ENCODE peak calls at places on chromosomes 11 and 22, in six cellular contexts. Z, B, J, H, C and O are unnamed samples.

GRCh38 chr11:47393163-47394049 is 15.0 kb upstream of the SLC39A13 start:
- DNase-seq in Z (no peak), B (no peak), J (peak), H (no peak), C (peak), O (peak)

GRCh38 chr11:121300972-121301699 is 8.6 kb downstream of the SC5D start:
- DNase-seq in Z (no peak), B (no peak), J (no peak), H (no peak), C (no peak), O (no peak)

GRCh38 chr11:35730254-35730653 is 67.7 kb downstream of the TRIM44 start:
- DNase-seq in Z (no peak), B (no peak), J (no peak), H (no peak), C (no peak), O (no peak)

GRCh38 chr11:57315491-57315890 is 9.3 kb downstream of the TNKS1BP1 start:
- DNase-seq in Z (no peak), B (peak), J (no peak), H (no peak), C (no peak), O (no peak)

GRCh38 chr22:44523981-44524759 is 26.1 kb upstream of the RTL6 start:
- DNase-seq in Z (no peak), B (no peak), J (peak), H (no peak), C (no peak), O (no peak)

GRCh38 chr22:29871684-29872083 is 11.3 kb upstream of the MTMR3 start:
- DNase-seq in Z (no peak), B (no peak), J (peak), H (no peak), C (no peak), O (no peak)

GRCh38 chr11:76030973-76031590 is 175.2 kb downstream of the WNT11 start:
- DNase-seq in Z (no peak), B (no peak), J (no peak), H (no peak), C (no peak), O (no peak)

GRCh38 chr22:35900483-35901168 is 128.0 kb downstream of the RBFOX2 start:
- DNase-seq in Z (no peak), B (no peak), J (no peak), H (no peak), C (no peak), O (no peak)

GRCh38 chr11:76005746-76006145 is 190.7 kb downstream of the UVRAG start:
- DNase-seq in Z (no peak), B (no peak), J (no peak), H (no peak), C (no peak), O (no peak)

GRCh38 chr22:25282671-25283561 is 63.5 kb downstream of the CRYBB2 start:
- DNase-seq in Z (no peak), B (peak), J (peak), H (no peak), C (peak), O (peak)

GRCh38 chr22:20440637-20441591 is 3.3 kb upstream of the SCARF2 start:
- DNase-seq in Z (no peak), B (peak), J (no peak), H (no peak), C (no peak), O (peak)

GRCh38 chr22:28172948-28173360 is 253.9 kb upstream of the PITPNB start:
- DNase-seq in Z (no peak), B (no peak), J (peak), H (no peak), C (no peak), O (no peak)

GRCh38 chr11:134662629-134663360 is 250.8 kb upstream of the B3GAT1 start:
- DNase-seq in Z (no peak), B (no peak), J (no peak), H (no peak), C (no peak), O (no peak)

GRCh38 chr11:118398797-118399564 is 2.4 kb upstream of the ATP5MG start:
- DNase-seq in Z (peak), B (no peak), J (no peak), H (no peak), C (no peak), O (no peak)

GRCh38 chr22:21712751-21713427 is 22.7 kb downstream of the YPEL1 start:
- DNase-seq in Z (peak), B (no peak), J (peak), H (no peak), C (peak), O (peak)

GRCh38 chr11:36657610-36658225 is 59.7 kb upstream of the RAG2 start:
- DNase-seq in Z (no peak), B (no peak), J (no peak), H (no peak), C (no peak), O (no peak)

GRCh38 chr11:83282084-83282716 is 4.0 kb downstream of the CCDC90B start:
- DNase-seq in Z (no peak), B (no peak), J (no peak), H (no peak), C (no peak), O (no peak)

GRCh38 chr22:47769652-47770051 is 1007.2 kb downstream of the TBC1D22A start:
- DNase-seq in Z (no peak), B (no peak), J (no peak), H (no peak), C (no peak), O (no peak)

GRCh38 chr11:118608268-118609214 is 1.1 kb downstream of the PHLDB1 start:
- DNase-seq in Z (no peak), B (peak), J (peak), H (no peak), C (peak), O (peak)

GRCh38 chr11:65487467-65488272 is 11.2 kb upstream of the MALAT1 start:
- DNase-seq in Z (peak), B (peak), J (peak), H (peak), C (peak), O (peak)

GRCh38 chr11:117180020-117180419 is 1.5 kb downstream of the SIDT2 start:
- DNase-seq in Z (no peak), B (no peak), J (no peak), H (no peak), C (peak), O (no peak)

GRCh38 chr11:42043312-42043711 is 583.9 kb upstream of the LRRC4C start:
- DNase-seq in Z (no peak), B (no peak), J (no peak), H (no peak), C (no peak), O (no peak)

GRCh38 chr22:28237092-28237491 is 318.0 kb upstream of the PITPNB start:
- DNase-seq in Z (no peak), B (no peak), J (no peak), H (no peak), C (no peak), O (no peak)

GRCh38 chr11:3359092-3359824 is 19.7 kb downstream of the ZNF195 start:
- DNase-seq in Z (no peak), B (no peak), J (no peak), H (no peak), C (no peak), O (no peak)

GRCh38 chr11:133619397-133619796 is 87.1 kb upstream of the OPCML start:
- DNase-seq in Z (no peak), B (no peak), J (peak), H (no peak), C (no peak), O (no peak)

GRCh38 chr22:26958378-26958777 is 301.0 kb downstream of the MIAT start:
- DNase-seq in Z (no peak), B (no peak), J (no peak), H (no peak), C (no peak), O (no peak)

GRCh38 chr22:41725510-41726110 is 26.3 kb downstream of the MEI1 start:
- DNase-seq in Z (no peak), B (no peak), J (peak), H (no peak), C (no peak), O (no peak)
- H3K4me3 ChIP-seq in Z (no peak), B (no peak), J (no peak), H (no peak), C (no peak), O (no peak)

GRCh38 chr11:18324381-18324780 is 2.0 kb downstream of the GTF2H1 start:
- DNase-seq in Z (peak), B (no peak), J (no peak), H (no peak), C (peak), O (no peak)

GRCh38 chr11:18319914-18320313 is 2.0 kb downstream of the HPS5 start:
- DNase-seq in Z (no peak), B (no peak), J (no peak), H (no peak), C (no peak), O (no peak)

GRCh38 chr11:18322818-18323570 is 627 bp downstream of the GTF2H1 start:
- DNase-seq in Z (no peak), B (no peak), J (no peak), H (no peak), C (no peak), O (no peak)

GRCh38 chr11:18321622-18321990 is 334 bp downstream of the HPS5 start:
- DNase-seq in Z (peak), B (no peak), J (no peak), H (no peak), C (no peak), O (no peak)

DNA sequence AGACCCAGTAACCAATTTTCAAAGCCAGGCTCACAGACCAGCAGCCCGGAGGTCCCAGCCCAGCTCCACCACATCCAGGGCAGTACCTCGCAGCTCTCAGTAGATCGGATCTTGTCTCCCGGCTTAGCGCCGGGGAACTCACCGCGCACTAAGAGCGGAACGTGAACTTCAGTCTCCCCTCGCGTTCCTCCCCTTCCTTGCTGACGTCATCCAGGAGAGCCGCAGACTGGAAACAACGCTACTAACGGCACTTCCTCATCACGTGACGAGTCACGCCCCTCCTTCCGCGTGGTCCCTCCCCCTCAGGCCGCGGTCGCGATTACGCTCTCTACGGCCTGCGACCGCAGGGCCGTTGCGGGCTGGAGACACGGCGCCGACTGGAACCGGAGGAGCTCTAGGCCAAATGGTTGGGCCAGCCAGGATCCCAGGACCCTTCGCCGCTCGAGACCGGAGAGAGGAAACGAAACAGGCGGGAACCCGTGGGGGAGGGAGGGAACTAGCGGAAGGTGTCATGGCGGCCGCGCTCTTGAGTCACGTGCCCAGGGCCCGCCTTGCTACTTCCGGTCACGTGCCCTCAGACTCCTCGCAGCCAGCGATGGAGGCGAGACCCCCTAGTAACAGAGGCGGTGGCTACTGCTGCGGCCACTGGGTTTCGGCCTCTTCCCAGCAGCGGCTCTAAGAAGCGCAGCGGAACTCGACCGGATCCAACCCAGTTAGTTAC is at the start of the genes GTF2H1 and HPS5:
- DNase-seq in Z (peak), B (peak), J (peak), H (peak), C (peak), O (peak)
- TF ChIP-seq CTCF in Z (no peak), B (no peak), J (no peak), H (no peak), C (no peak), O (no peak)

DNA sequence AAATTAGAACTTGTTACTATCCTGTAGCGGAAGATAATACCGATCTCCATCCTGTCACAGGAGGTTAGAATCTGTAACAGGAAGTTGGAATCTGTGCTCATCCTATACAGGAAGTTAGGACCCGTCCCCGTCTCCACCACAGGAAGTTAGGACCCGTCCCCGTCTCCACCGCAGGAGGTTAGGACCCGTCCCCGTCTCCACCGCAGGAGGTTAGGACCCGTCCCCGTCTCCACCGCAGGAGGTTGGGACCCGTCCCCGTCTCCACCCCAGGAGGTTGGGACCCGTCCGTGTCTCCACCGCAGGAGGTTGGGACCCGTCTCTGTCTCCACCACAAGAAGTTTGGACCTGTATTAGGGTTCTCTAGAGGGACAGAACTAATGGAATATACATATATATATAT is 52.2 kb downstream of the FBLN1 start:
- DNase-seq in Z (no peak), B (no peak), J (no peak), H (no peak), C (no peak), O (no peak)
- H3K27ac ChIP-seq in Z (no peak), B (no peak), J (no peak), H (peak), C (no peak), O (no peak)

DNA sequence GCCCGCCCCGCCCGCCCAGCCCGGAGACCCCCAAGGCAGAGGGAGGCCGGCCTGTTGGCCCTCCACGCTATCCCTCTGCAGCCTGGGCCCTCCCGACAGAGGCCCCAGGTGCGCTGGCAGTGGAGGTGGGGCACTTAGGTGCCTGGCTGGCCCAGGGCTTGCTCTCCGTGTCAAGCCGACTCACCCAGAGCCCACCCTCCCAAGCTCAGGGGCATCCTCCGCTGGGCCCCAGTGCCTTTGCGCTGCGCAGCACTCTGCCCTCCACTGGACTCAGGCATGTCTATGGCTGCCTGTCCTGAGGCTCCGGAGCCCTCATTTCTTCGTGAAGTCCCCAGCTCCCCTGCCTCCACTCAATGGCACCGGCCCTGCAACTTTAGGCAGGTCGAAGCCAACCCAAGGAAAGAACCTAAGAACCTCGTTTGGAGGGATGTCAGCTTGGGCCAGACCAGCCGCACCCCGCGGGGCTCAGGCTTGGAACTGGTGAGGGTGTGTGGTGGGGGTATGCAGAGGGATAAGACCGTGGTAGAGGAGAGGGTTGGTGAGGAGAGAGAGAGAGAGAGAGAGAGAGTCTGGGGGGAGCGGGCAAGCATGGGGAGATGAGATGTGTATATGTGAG is 6.1 kb downstream of the SMIM45 start:
- DNase-seq in Z (no peak), B (no peak), J (no peak), H (no peak), C (no peak), O (no peak)
- H3K4me3 ChIP-seq in Z (no peak), B (peak), J (no peak), H (peak), C (no peak), O (no peak)

DNA sequence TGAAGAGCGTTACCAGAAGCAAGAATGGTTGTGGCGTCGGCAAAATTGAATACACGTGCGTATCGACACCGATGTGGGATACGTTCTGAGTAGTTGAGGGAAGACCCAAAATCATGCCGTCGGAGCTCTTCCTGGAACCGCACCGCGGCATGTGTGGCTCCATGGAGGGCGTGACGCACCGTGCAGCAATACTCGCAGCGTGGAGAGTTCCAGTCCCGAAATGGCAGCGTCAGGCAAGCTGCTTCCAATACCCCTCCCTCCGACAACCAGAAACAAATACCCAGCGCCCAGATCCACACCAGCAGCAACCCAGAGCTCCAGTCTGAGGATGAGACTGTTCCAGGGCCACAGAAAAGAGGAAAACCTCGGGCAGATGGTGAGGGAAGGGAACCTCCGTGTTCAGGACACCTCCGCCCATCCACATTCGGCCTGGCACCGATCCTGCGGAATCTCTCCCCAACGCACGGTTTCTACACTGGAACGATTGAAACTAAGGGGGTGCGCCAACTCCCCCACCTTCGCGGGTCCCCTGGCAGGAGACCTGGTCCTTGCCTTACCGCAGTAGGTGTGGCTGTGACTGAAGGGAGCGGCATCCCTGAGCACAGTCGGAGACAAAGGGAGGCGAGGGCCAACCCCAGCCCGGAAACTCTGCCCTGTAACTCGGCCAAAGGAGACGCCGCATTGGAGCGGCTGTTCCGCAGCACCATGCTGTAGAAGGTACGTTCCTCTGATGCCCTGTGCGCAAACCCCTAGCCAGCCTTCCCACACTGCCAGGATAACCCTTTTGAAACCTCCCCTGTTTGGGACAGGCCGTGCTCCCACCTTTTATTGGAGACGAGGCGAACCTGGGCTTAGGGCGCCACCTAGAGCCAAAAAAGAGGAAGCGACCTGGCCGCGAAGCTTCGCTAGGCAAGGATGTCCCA is 28.3 kb downstream of the DBX1 start:
- DNase-seq in Z (peak), B (peak), J (peak), H (no peak), C (peak), O (peak)
- TF ChIP-seq CTCF in Z (peak), B (peak), J (peak), H (peak), C (peak), O (peak)

DNA sequence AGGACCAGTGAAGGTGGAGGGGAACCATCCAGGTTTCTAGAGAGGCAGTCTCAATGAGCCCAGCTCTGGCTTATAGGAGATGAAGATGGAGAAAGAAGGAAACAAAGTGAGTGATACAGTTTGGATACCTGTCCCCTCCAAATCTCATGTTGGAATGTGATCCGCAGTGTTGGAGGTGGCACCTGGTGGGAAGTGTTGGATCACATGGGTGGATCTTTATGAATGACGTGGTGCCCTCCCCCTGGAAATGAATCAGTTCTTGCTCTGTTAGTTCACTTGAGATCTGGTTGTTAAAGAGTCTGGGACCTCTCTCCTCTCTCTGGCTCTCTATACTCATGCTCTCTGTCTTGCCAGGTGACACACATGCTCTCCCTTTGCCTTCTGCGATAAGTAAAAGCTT is 393.1 kb upstream of the NARS2 start:
- DNase-seq in Z (no peak), B (no peak), J (no peak), H (no peak), C (no peak), O (no peak)
- H3K27ac ChIP-seq in Z (no peak), B (no peak), J (no peak), H (no peak), C (no peak), O (no peak)

GRCh38 chr11:128547946-128548654 is 39.3 kb downstream of the ETS1 start:
- DNase-seq in Z (no peak), B (no peak), J (no peak), H (no peak), C (no peak), O (no peak)
- H3K4me3 ChIP-seq in Z (peak), B (peak), J (peak), H (peak), C (peak), O (peak)

GRCh38 chr11:17494019-17494418 is 17.4 kb upstream of the ABCC8 start:
- DNase-seq in Z (no peak), B (no peak), J (no peak), H (no peak), C (no peak), O (no peak)
- TF ChIP-seq CTCF in Z (no peak), B (no peak), J (no peak), H (no peak), C (no peak), O (no peak)

GRCh38 chr11:44579172-44579804 is 13.8 kb downstream of the CD82 start:
- DNase-seq in Z (no peak), B (no peak), J (no peak), H (no peak), C (no peak), O (no peak)
- H3K27ac ChIP-seq in Z (no peak), B (peak), J (no peak), H (no peak), C (peak), O (peak)

GRCh38 chr11:62552931-62553838 is 6.6 kb upstream of the AHNAK start:
- DNase-seq in Z (no peak), B (peak), J (peak), H (peak), C (peak), O (peak)
- H3K4me3 ChIP-seq in Z (no peak), B (peak), J (no peak), H (peak), C (no peak), O (no peak)